ENCODE peak calls at places on chromosome X, in ten cellular contexts. One of them, this sample, is unnamed.

GRCh38 chrX:24444645-24445044 is 20.4 kb upstream of the PDK3 start:
- DNase-seq in IMR-90: no peak
- DNase-seq in heart left ventricle: no peak
- DNase-seq in uterus: no peak
- DNase-seq in suprapubic skin: no peak
- DNase-seq in right lobe of liver: no peak
- DNase-seq in HCT116: no peak
- DNase-seq in breast epithelium: no peak
- DNase-seq in A549: no peak
- DNase-seq in testis: no peak
- DNase-seq in this sample: no peak

GRCh38 chrX:40484408-40485091 is 96.2 kb upstream of the ATP6AP2 start:
- DNase-seq in IMR-90: no peak
- DNase-seq in heart left ventricle: no peak
- DNase-seq in uterus: no peak
- DNase-seq in suprapubic skin: no peak
- DNase-seq in right lobe of liver: no peak
- DNase-seq in HCT116: no peak
- DNase-seq in breast epithelium: no peak
- DNase-seq in A549: no peak
- DNase-seq in testis: peak; percentile 13
- DNase-seq in this sample: peak; percentile 25

GRCh38 chrX:16785247-16786138 is 773 bp upstream of the TXLNG start:
- DNase-seq in IMR-90: no peak
- DNase-seq in heart left ventricle: no peak
- DNase-seq in uterus: peak; percentile 36
- DNase-seq in suprapubic skin: peak; percentile 68
- DNase-seq in right lobe of liver: peak; percentile 42
- DNase-seq in HCT116: no peak
- DNase-seq in breast epithelium: no peak
- DNase-seq in A549: no peak
- DNase-seq in testis: peak; percentile 38
- DNase-seq in this sample: peak; percentile 49

GRCh38 chrX:80808854-80809493 is 703 bp downstream of the BRWD3 start:
- DNase-seq in IMR-90: no peak
- DNase-seq in heart left ventricle: peak; percentile 7
- DNase-seq in uterus: peak; percentile 26
- DNase-seq in suprapubic skin: no peak
- DNase-seq in right lobe of liver: peak; percentile 45
- DNase-seq in HCT116: no peak
- DNase-seq in breast epithelium: no peak
- DNase-seq in A549: peak; percentile 20
- DNase-seq in testis: peak; percentile 20
- DNase-seq in this sample: peak; percentile 40

GRCh38 chrX:97860206-97860605 is 976.5 kb downstream of the RPA4 start:
- DNase-seq in IMR-90: peak; percentile 73
- DNase-seq in heart left ventricle: no peak
- DNase-seq in uterus: no peak
- DNase-seq in suprapubic skin: no peak
- DNase-seq in right lobe of liver: no peak
- DNase-seq in HCT116: no peak
- DNase-seq in breast epithelium: no peak
- DNase-seq in A549: no peak
- DNase-seq in testis: no peak
- DNase-seq in this sample: no peak

GRCh38 chrX:73922856-73923429 is 359.9 kb downstream of the CHIC1 start:
- DNase-seq in IMR-90: peak; percentile 26
- DNase-seq in heart left ventricle: no peak
- DNase-seq in uterus: no peak
- DNase-seq in suprapubic skin: no peak
- DNase-seq in right lobe of liver: no peak
- DNase-seq in HCT116: no peak
- DNase-seq in breast epithelium: no peak
- DNase-seq in A549: no peak
- DNase-seq in testis: no peak
- DNase-seq in this sample: no peak

GRCh38 chrX:72038868-72039267 is 92.8 kb downstream of the RTL5 start:
- DNase-seq in IMR-90: no peak
- DNase-seq in heart left ventricle: no peak
- DNase-seq in uterus: no peak
- DNase-seq in suprapubic skin: no peak
- DNase-seq in right lobe of liver: no peak
- DNase-seq in HCT116: no peak
- DNase-seq in breast epithelium: no peak
- DNase-seq in A549: no peak
- DNase-seq in testis: no peak
- DNase-seq in this sample: no peak

GRCh38 chrX:49258749-49259124 is 5.8 kb downstream of the FOXP3 start:
- DNase-seq in IMR-90: no peak
- DNase-seq in heart left ventricle: no peak
- DNase-seq in uterus: no peak
- DNase-seq in suprapubic skin: no peak
- DNase-seq in right lobe of liver: no peak
- DNase-seq in HCT116: no peak
- DNase-seq in breast epithelium: no peak
- DNase-seq in A549: no peak
- DNase-seq in testis: no peak
- DNase-seq in this sample: no peak

GRCh38 chrX:68895339-68896250 is 66.8 kb downstream of the EFNB1 start:
- DNase-seq in IMR-90: peak; percentile 42
- DNase-seq in heart left ventricle: peak; percentile 40
- DNase-seq in uterus: peak; percentile 70
- DNase-seq in suprapubic skin: no peak
- DNase-seq in right lobe of liver: no peak
- DNase-seq in HCT116: no peak
- DNase-seq in breast epithelium: peak; percentile 52
- DNase-seq in A549: peak; percentile 31
- DNase-seq in testis: peak; percentile 36
- DNase-seq in this sample: peak; percentile 52

GRCh38 chrX:133005038-133005437 is 46.6 kb upstream of the HS6ST2 start:
- DNase-seq in IMR-90: peak; percentile 1
- DNase-seq in heart left ventricle: no peak
- DNase-seq in uterus: no peak
- DNase-seq in suprapubic skin: no peak
- DNase-seq in right lobe of liver: no peak
- DNase-seq in HCT116: no peak
- DNase-seq in breast epithelium: no peak
- DNase-seq in A549: no peak
- DNase-seq in testis: no peak
- DNase-seq in this sample: no peak

GRCh38 chrX:17655232-17656034 is 81.9 kb upstream of the SCML1 start:
- DNase-seq in IMR-90: peak; percentile 4
- DNase-seq in heart left ventricle: peak; percentile 5
- DNase-seq in uterus: no peak
- DNase-seq in suprapubic skin: no peak
- DNase-seq in right lobe of liver: no peak
- DNase-seq in HCT116: no peak
- DNase-seq in breast epithelium: no peak
- DNase-seq in A549: no peak
- DNase-seq in testis: no peak
- DNase-seq in this sample: no peak

DNA sequence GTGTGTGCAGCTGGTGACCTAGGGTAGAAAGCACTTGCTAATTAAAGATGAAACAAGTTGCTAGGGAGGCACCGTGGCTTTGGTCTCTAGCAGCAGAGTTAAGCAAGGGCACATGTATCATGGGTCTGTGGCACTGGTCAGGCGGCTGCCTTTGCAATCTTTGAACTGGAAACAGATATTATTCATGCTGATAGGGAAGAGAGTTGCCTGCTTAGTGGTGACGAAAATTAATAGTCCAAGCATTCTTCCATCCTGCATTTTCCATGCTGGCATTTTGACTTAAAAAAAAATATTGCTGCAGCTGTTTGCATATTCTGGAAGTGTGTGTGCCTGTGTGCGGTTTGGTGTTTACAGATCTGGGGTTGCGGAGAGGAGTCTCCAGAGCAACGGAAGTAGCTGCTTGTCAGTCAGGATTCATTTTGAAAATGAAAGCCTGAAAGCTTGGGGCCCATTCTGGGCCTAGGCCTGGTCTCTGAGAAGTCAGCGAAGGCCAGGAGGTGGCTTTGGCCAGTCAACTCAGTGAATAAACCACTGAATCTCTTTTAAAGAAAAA is 2.3 kb upstream of the SOWAHD start:
- DNase-seq in IMR-90: peak; percentile 73
- DNase-seq in heart left ventricle: no peak
- DNase-seq in uterus: no peak
- DNase-seq in suprapubic skin: no peak
- DNase-seq in right lobe of liver: no peak
- DNase-seq in HCT116: no peak
- DNase-seq in breast epithelium: no peak
- DNase-seq in A549: no peak
- DNase-seq in testis: peak; percentile 29
- DNase-seq in this sample: no peak
- H3K4me1 ChIP-seq in IMR-90: peaks cover 3% of the 10 kb centered on the region
- H3K4me1 ChIP-seq in heart left ventricle: no peaks in the 10 kb centered on the region
- H3K4me1 ChIP-seq in uterus: no peaks in the 10 kb centered on the region
- H3K4me1 ChIP-seq in suprapubic skin: peaks cover 5% of the 10 kb centered on the region
- H3K4me1 ChIP-seq in right lobe of liver: no peaks in the 10 kb centered on the region
- H3K4me1 ChIP-seq in HCT116: peaks cover 20% of the 10 kb centered on the region
- H3K4me1 ChIP-seq in breast epithelium: no peaks in the 10 kb centered on the region
- H3K4me1 ChIP-seq in A549: no peaks in the 10 kb centered on the region
- H3K4me1 ChIP-seq in testis: no peaks in the 10 kb centered on the region
- H3K4me1 ChIP-seq in this sample: no peaks in the 10 kb centered on the region

GRCh38 chrX:20517565-20517964 is 250.9 kb upstream of the RPS6KA3 start:
- DNase-seq in IMR-90: peak; percentile 38
- DNase-seq in heart left ventricle: no peak
- DNase-seq in uterus: no peak
- DNase-seq in suprapubic skin: no peak
- DNase-seq in right lobe of liver: no peak
- DNase-seq in HCT116: no peak
- DNase-seq in breast epithelium: no peak
- DNase-seq in A549: no peak
- DNase-seq in testis: no peak
- DNase-seq in this sample: no peak

GRCh38 chrX:20514358-20514757 is 247.6 kb upstream of the RPS6KA3 start:
- DNase-seq in IMR-90: peak; percentile 83
- DNase-seq in heart left ventricle: no peak
- DNase-seq in uterus: no peak
- DNase-seq in suprapubic skin: no peak
- DNase-seq in right lobe of liver: no peak
- DNase-seq in HCT116: peak; percentile 58
- DNase-seq in breast epithelium: no peak
- DNase-seq in A549: peak; percentile 60
- DNase-seq in testis: no peak
- DNase-seq in this sample: no peak

GRCh38 chrX:20513185-20513584 is 246.5 kb upstream of the RPS6KA3 start:
- DNase-seq in IMR-90: no peak
- DNase-seq in heart left ventricle: no peak
- DNase-seq in uterus: no peak
- DNase-seq in suprapubic skin: no peak
- DNase-seq in right lobe of liver: no peak
- DNase-seq in HCT116: no peak
- DNase-seq in breast epithelium: no peak
- DNase-seq in A549: no peak
- DNase-seq in testis: no peak
- DNase-seq in this sample: no peak

GRCh38 chrX:20519077-20519617 is 252.4 kb upstream of the RPS6KA3 start:
- DNase-seq in IMR-90: no peak
- DNase-seq in heart left ventricle: no peak
- DNase-seq in uterus: no peak
- DNase-seq in suprapubic skin: no peak
- DNase-seq in right lobe of liver: no peak
- DNase-seq in HCT116: no peak
- DNase-seq in breast epithelium: no peak
- DNase-seq in A549: no peak
- DNase-seq in testis: no peak
- DNase-seq in this sample: no peak

DNA sequence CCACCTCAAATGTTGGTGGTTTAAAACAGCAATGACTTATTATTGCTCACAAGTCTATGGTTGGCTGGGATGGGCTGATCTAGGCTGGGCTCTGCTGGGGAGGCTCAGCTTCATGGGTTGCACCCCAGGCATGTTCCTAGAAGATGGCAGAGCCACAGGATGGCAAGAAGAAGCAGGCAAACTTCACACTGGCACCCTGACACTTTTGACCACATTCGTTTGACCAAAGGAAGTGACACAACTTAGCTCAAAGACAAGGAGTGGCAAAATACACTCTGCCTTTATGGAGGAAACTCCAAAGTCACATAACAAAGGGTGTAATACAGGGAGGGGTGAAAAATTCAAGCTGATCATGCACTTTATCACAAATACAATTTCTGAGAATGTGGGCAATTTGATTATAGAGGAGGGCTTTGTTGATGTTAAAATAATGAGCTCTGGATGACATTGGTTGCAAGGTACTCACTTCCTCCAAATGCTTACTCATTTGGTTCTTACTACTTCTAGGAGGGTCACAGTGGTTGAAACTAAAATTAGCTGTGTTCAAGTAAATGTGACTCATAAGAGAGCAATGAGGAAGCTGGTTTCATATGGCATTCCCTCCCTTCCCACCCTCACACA is 249.2 kb upstream of the RPS6KA3 start:
- DNase-seq in IMR-90: peak; percentile 90
- DNase-seq in heart left ventricle: no peak
- DNase-seq in uterus: no peak
- DNase-seq in suprapubic skin: no peak
- DNase-seq in right lobe of liver: no peak
- DNase-seq in HCT116: peak; percentile 73
- DNase-seq in breast epithelium: no peak
- DNase-seq in A549: peak; percentile 85
- DNase-seq in testis: no peak
- DNase-seq in this sample: no peak
- TF ChIP-seq POLR2A in IMR-90: no peak
- TF ChIP-seq POLR2A in heart left ventricle: no peak
- TF ChIP-seq POLR2A in uterus: no peak
- TF ChIP-seq POLR2A in suprapubic skin: no peak
- TF ChIP-seq POLR2A in right lobe of liver: no peak
- TF ChIP-seq POLR2A in HCT116: no peak
- TF ChIP-seq POLR2A in breast epithelium: no peak
- TF ChIP-seq POLR2A in A549: no peak
- TF ChIP-seq POLR2A in testis: no peak
- TF ChIP-seq POLR2A in this sample: no peak

GRCh38 chrX:47179928-47180255 is 13.7 kb upstream of the UBA1 start:
- DNase-seq in IMR-90: no peak
- DNase-seq in heart left ventricle: no peak
- DNase-seq in uterus: no peak
- DNase-seq in suprapubic skin: peak; percentile 56
- DNase-seq in right lobe of liver: no peak
- DNase-seq in HCT116: no peak
- DNase-seq in breast epithelium: no peak
- DNase-seq in A549: no peak
- DNase-seq in testis: no peak
- DNase-seq in this sample: no peak
- H3K27ac ChIP-seq in IMR-90: no peak overlapping the region
- H3K27ac ChIP-seq in heart left ventricle: peak overlapping the region; percentile 59
- H3K27ac ChIP-seq in uterus: no peak overlapping the region
- H3K27ac ChIP-seq in suprapubic skin: peak overlapping the region; percentile 34
- H3K27ac ChIP-seq in right lobe of liver: no peak overlapping the region
- H3K27ac ChIP-seq in HCT116: no peak overlapping the region
- H3K27ac ChIP-seq in breast epithelium: peak overlapping the region; percentile 56
- H3K27ac ChIP-seq in A549: no peak overlapping the region
- H3K27ac ChIP-seq in testis: peak overlapping the region; percentile 36
- H3K27ac ChIP-seq in this sample: no peak overlapping the region

DNA sequence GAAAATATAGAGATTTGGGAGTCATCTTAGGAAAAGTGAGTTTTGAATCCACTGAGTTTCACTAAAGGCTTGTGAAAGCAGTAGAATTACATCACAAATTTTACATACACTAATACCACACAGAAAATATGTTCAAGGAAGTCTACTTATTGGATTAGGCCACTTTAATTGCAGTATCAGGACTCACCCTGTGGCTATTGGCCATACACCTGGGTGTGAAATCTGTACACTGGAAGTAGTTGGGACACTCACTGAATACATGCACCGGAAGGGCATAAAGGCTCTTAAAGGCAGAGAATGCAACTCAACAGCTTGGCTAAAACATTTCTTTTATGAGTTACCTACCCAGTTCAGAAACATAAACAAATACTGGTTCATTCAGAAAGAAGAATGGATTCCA is 19.8 kb downstream of the MAOB start:
- DNase-seq in IMR-90: no peak
- DNase-seq in heart left ventricle: no peak
- DNase-seq in uterus: no peak
- DNase-seq in suprapubic skin: no peak
- DNase-seq in right lobe of liver: no peak
- DNase-seq in HCT116: no peak
- DNase-seq in breast epithelium: no peak
- DNase-seq in A549: no peak
- DNase-seq in testis: no peak
- DNase-seq in this sample: no peak
- H3K4me1 ChIP-seq in IMR-90: no peaks in the 10 kb centered on the region
- H3K4me1 ChIP-seq in heart left ventricle: no peaks in the 10 kb centered on the region
- H3K4me1 ChIP-seq in uterus: no peaks in the 10 kb centered on the region
- H3K4me1 ChIP-seq in suprapubic skin: peaks cover 4% of the 10 kb centered on the region
- H3K4me1 ChIP-seq in right lobe of liver: peaks cover 11% of the 10 kb centered on the region
- H3K4me1 ChIP-seq in HCT116: peaks cover 32% of the 10 kb centered on the region
- H3K4me1 ChIP-seq in breast epithelium: no peaks in the 10 kb centered on the region
- H3K4me1 ChIP-seq in A549: peaks cover 21% of the 10 kb centered on the region
- H3K4me1 ChIP-seq in testis: no peaks in the 10 kb centered on the region
- H3K4me1 ChIP-seq in this sample: peaks cover 6% of the 10 kb centered on the region

This sample was measured in ovary.